ENCODE peak calls at places on chromosome 22, in eight cellular contexts. K is stimulated activated CD4-positive, alpha-beta T cell treated with anti-CD3 and anti-CD28 coated beads, Interleukin-12 subunit alpha, Interleukin-12 subunit beta, amount 100 ng/mL, for 4 hours; U is midbrain; X is foreskin fibroblast; H is HT1080; E is lower leg skin; V is fibroblast of lung; I is pulmonary artery endothelial cell. Q is an unnamed sample.

GRCh38 chr22:31093090-31093850 is 12.2 kb downstream of the SMTN start:
- DNase-seq in K (no peak), U (peak), X (no peak), H (no peak), E (no peak), V (no peak), I (no peak), Q (peak)

GRCh38 chr22:48566741-48567140 is 1260.9 kb downstream of the BRD1 start:
- DNase-seq in K (no peak), U (no peak), X (no peak), H (no peak), E (no peak), V (no peak), I (no peak), Q (no peak)

GRCh38 chr22:22070371-22070824 is 87.8 kb upstream of the TOP3B start:
- DNase-seq in K (no peak), U (no peak), X (no peak), H (no peak), E (no peak), V (no peak), I (no peak), Q (no peak)

GRCh38 chr22:24445481-24446290 is 18.3 kb downstream of the ADORA2A start:
- DNase-seq in K (no peak), U (no peak), X (no peak), H (peak), E (no peak), V (no peak), I (no peak), Q (no peak)

GRCh38 chr22:40107756-40108437 is 69.8 kb upstream of the TNRC6B start:
- DNase-seq in K (peak), U (no peak), X (peak), H (peak), E (no peak), V (no peak), I (no peak), Q (no peak)

GRCh38 chr22:40525250-40525884 is 111.2 kb downstream of the MRTFA start:
- DNase-seq in K (peak), U (no peak), X (peak), H (peak), E (no peak), V (no peak), I (no peak), Q (peak)

GRCh38 chr22:49218142-49218541 is 609.5 kb downstream of the BRD1 start:
- DNase-seq in K (no peak), U (no peak), X (no peak), H (no peak), E (no peak), V (no peak), I (no peak), Q (no peak)

GRCh38 chr22:30234786-30235470 is 11.6 kb downstream of the LIF start:
- DNase-seq in K (no peak), U (no peak), X (no peak), H (no peak), E (no peak), V (peak), I (no peak), Q (peak)

GRCh38 chr22:28025333-28025732 is 106.3 kb upstream of the PITPNB start:
- DNase-seq in K (no peak), U (no peak), X (no peak), H (no peak), E (no peak), V (no peak), I (no peak), Q (no peak)

GRCh38 chr22:35917651-35918050 is 111.0 kb downstream of the RBFOX2 start:
- DNase-seq in K (no peak), U (no peak), X (no peak), H (no peak), E (no peak), V (no peak), I (no peak), Q (no peak)

Q was measured in hippocampal formation.